ENCODE peak calls at places on chromosomes 6 and 20, in seven cellular contexts. T is K562, B is heart right ventricle, W is adrenal gland, Q is MM.1S, Y is hepatocyte, M is mammary epithelial cell. K is an unnamed sample.

GRCh38 chr6:35087361-35088280 is 53.5 kb downstream of the TCP11 start:
- DNase-seq in T (no peak), B (peak; percentile 44), W (peak; percentile 66), Q (no peak), Y (peak; percentile 6), M (no peak), K (no peak)

GRCh38 chr6:42962502-42963178 is 2.1 kb downstream of the GNMT start:
- DNase-seq in T (no peak), B (no peak), W (no peak), Q (no peak), Y (no peak), M (no peak), K (no peak)

GRCh38 chr6:158697798-158698197 is 47.9 kb downstream of the SYTL3 start:
- DNase-seq in T (no peak), B (no peak), W (peak; percentile 27), Q (no peak), Y (no peak), M (no peak), K (no peak)

GRCh38 chr6:43702522-43703440 is 15.2 kb upstream of the MRPS18A start:
- DNase-seq in T (peak; percentile 99), B (peak; percentile 96), W (peak; percentile 93), Q (no peak), Y (peak; percentile 94), M (peak; percentile 77), K (no peak)

GRCh38 chr6:170265655-170266054 is 25.2 kb downstream of the DLL1 start:
- DNase-seq in T (no peak), B (peak; percentile 34), W (no peak), Q (no peak), Y (peak; percentile 77), M (no peak), K (peak; percentile 88)

GRCh38 chr6:3418521-3419060 is 38.3 kb downstream of the SLC22A23 start:
- DNase-seq in T (no peak), B (no peak), W (no peak), Q (no peak), Y (peak; percentile 44), M (no peak), K (no peak)

GRCh38 chr6:156662025-156662445 is 115.1 kb upstream of the ARID1B start:
- DNase-seq in T (peak; percentile 86), B (no peak), W (peak; percentile 30), Q (no peak), Y (peak; percentile 91), M (peak; percentile 74), K (peak; percentile 41)

GRCh38 chr20:61674688-61675087 is 391.0 kb downstream of the TAF4 start:
- DNase-seq in T (no peak), B (no peak), W (no peak), Q (no peak), Y (no peak), M (no peak), K (no peak)

GRCh38 chr6:115887887-115888286 is 172.8 kb downstream of the FRK start:
- DNase-seq in T (no peak), B (no peak), W (no peak), Q (no peak), Y (no peak), M (no peak), K (no peak)

GRCh38 chr20:52200870-52201269 is 9.3 kb upstream of the ZFP64 start:
- DNase-seq in T (no peak), B (no peak), W (no peak), Q (no peak), Y (no peak), M (no peak), K (no peak)

GRCh38 chr20:48599106-48599747 is 228.6 kb downstream of the PREX1 start:
- DNase-seq in T (no peak), B (no peak), W (no peak), Q (no peak), Y (no peak), M (no peak), K (no peak)

GRCh38 chr20:2348336-2348735 is 32.4 kb upstream of the TGM6 start:
- DNase-seq in T (no peak), B (no peak), W (no peak), Q (no peak), Y (no peak), M (no peak), K (no peak)

GRCh38 chr6:142675517-142675916 is 269.5 kb downstream of the HIVEP2 start:
- DNase-seq in T (no peak), B (no peak), W (no peak), Q (no peak), Y (no peak), M (no peak), K (no peak)

GRCh38 chr20:34579191-34579661 is 20.7 kb downstream of the MAP1LC3A start:
- DNase-seq in T (no peak), B (peak; percentile 60), W (peak; percentile 76), Q (no peak), Y (peak; percentile 83), M (peak; percentile 94), K (peak; percentile 81)

GRCh38 chr20:53085720-53086119 is 113.6 kb downstream of the TSHZ2 start:
- DNase-seq in T (no peak), B (no peak), W (no peak), Q (no peak), Y (no peak), M (no peak), K (no peak)

GRCh38 chr6:5435449-5435848 is 174.1 kb downstream of the FARS2 start:
- DNase-seq in T (no peak), B (no peak), W (peak; percentile 28), Q (no peak), Y (no peak), M (no peak), K (no peak)

GRCh38 chr6:112216699-112217551 is 37.4 kb downstream of the LAMA4 start:
- DNase-seq in T (no peak), B (no peak), W (no peak), Q (no peak), Y (no peak), M (peak; percentile 83), K (no peak)

GRCh38 chr6:154932562-154933027 is 62.5 kb upstream of the TIAM2 start:
- DNase-seq in T (no peak), B (no peak), W (no peak), Q (no peak), Y (peak; percentile 47), M (peak; percentile 62), K (no peak)

GRCh38 chr20:31966991-31967655 is 828 bp upstream of the XKR7 start:
- DNase-seq in T (no peak), B (no peak), W (no peak), Q (no peak), Y (no peak), M (no peak), K (no peak)

GRCh38 chr20:13139459-13140150 is 81.5 kb upstream of the ISM1 start:
- DNase-seq in T (no peak), B (no peak), W (no peak), Q (peak; percentile 60), Y (no peak), M (no peak), K (no peak)

GRCh38 chr6:28251648-28252506 is at the start of gene ZKSCAN4:
- DNase-seq in T (peak; percentile 89), B (peak; percentile 94), W (peak; percentile 84), Q (peak; percentile 74), Y (peak; percentile 93), M (peak; percentile 82), K (peak; percentile 87)

GRCh38 chr6:106827081-106827480 is 147.4 kb downstream of the CD24 start:
- DNase-seq in T (no peak), B (no peak), W (no peak), Q (no peak), Y (no peak), M (no peak), K (no peak)

GRCh38 chr6:73028124-73028766 is 197.1 kb downstream of the KHDC1L start:
- DNase-seq in T (no peak), B (no peak), W (no peak), Q (no peak), Y (no peak), M (no peak), K (no peak)

GRCh38 chr6:156589281-156589680 is 187.9 kb upstream of the ARID1B start:
- DNase-seq in T (no peak), B (no peak), W (no peak), Q (no peak), Y (no peak), M (peak; percentile 23), K (no peak)

GRCh38 chr6:113980937-113981554 is 10.1 kb upstream of the HDAC2 start:
- DNase-seq in T (peak; percentile 25), B (no peak), W (no peak), Q (peak; percentile 30), Y (peak; percentile 54), M (no peak), K (no peak)

GRCh38 chr20:33655164-33655563 is 7.0 kb upstream of the C20orf144 start:
- DNase-seq in T (no peak), B (no peak), W (peak; percentile 26), Q (no peak), Y (no peak), M (no peak), K (no peak)

GRCh38 chr6:13538084-13538483 is 36.3 kb upstream of the SIRT5 start:
- DNase-seq in T (peak; percentile 50), B (no peak), W (no peak), Q (peak; percentile 58), Y (peak; percentile 59), M (peak; percentile 22), K (no peak)
- H3K4me3 ChIP-seq in T (no peak overlapping the region), B (no peak overlapping the region), W (no peak overlapping the region), Q (no peak overlapping the region), Y (no peak overlapping the region), M (no peak overlapping the region), K (no peak overlapping the region)

GRCh38 chr20:21529863-21530262 is 16.0 kb upstream of the NKX2-2 start:
- DNase-seq in T (no peak), B (no peak), W (no peak), Q (peak; percentile 27), Y (no peak), M (no peak), K (no peak)
- TF ChIP-seq CTCF in T (no peak), B (peak; percentile 21), W (peak; percentile 53), Q (peak; percentile 67), Y (peak; percentile 39), M (peak; percentile 55), K (peak; percentile 66)

GRCh38 chr20:15336011-15336410 is 998.6 kb upstream of the FLRT3 start:
- DNase-seq in T (no peak), B (no peak), W (no peak), Q (no peak), Y (no peak), M (no peak), K (no peak)

GRCh38 chr20:15327123-15327522 is 989.7 kb upstream of the FLRT3 start:
- DNase-seq in T (no peak), B (no peak), W (no peak), Q (no peak), Y (no peak), M (no peak), K (no peak)

GRCh38 chr20:15333170-15333569 is 995.8 kb upstream of the FLRT3 start:
- DNase-seq in T (no peak), B (no peak), W (no peak), Q (no peak), Y (no peak), M (no peak), K (no peak)

GRCh38 chr20:15328084-15328483 is 990.7 kb upstream of the FLRT3 start:
- DNase-seq in T (no peak), B (no peak), W (no peak), Q (no peak), Y (no peak), M (no peak), K (no peak)

GRCh38 chr20:15332711-15333160 is 995.3 kb upstream of the FLRT3 start:
- DNase-seq in T (no peak), B (no peak), W (no peak), Q (no peak), Y (no peak), M (no peak), K (no peak)
- H3K4me3 ChIP-seq in T (no peak overlapping the region), B (no peak overlapping the region), W (no peak overlapping the region), Q (no peak overlapping the region), Y (no peak overlapping the region), M (no peak overlapping the region), K (no peak overlapping the region)

GRCh38 chr6:131172237-131172636 is 37.0 kb downstream of the AKAP7 start:
- DNase-seq in T (no peak), B (no peak), W (no peak), Q (no peak), Y (no peak), M (peak; percentile 56), K (no peak)
- TF ChIP-seq CTCF in T (no peak), B (no peak), W (no peak), Q (no peak), Y (no peak), M (no peak), K (no peak)